ENCODE peak calls at places on chromosomes 4 and X, in ten cellular contexts. D is stimulated activated CD8-positive, alpha-beta memory T cell treated with anti-CD3 and anti-CD28 coated beads, Interleukin-15, amount 100 ng/mL, for 4 hours; X is esophagus squamous epithelium; O is activated CD4-positive, alpha-beta T cell treated with anti-CD3 and anti-CD28 coated beads, Interleukin-2, amount 50 U/mL, for 1 hour; M is neuronal stem cell; N is EH; U is ecto neural progenitor cell; Y is sciatic nerve; I is left lung; H is Caco-2. S is an unnamed sample.

GRCh38 chrX:150291014-150291413 is 72.1 kb upstream of the MAMLD1 start:
- DNase-seq in I (no peak), M (no peak), N (peak; percentile 16), O (no peak), Y (peak; percentile 59), H (no peak), U (peak; percentile 12), X (no peak), D (no peak), S (no peak)

GRCh38 chr4:7226464-7226863 is 34.1 kb downstream of the SORCS2 start:
- DNase-seq in D (no peak), I (no peak), U (peak; percentile 67), M (no peak), H (no peak), O (no peak), Y (no peak), N (no peak), X (no peak), S (no peak)

GRCh38 chr4:7049739-7050138 is 6.6 kb downstream of the TADA2B start:
- DNase-seq in X (no peak), O (no peak), M (no peak), H (no peak), I (no peak), D (no peak), N (no peak), Y (no peak), U (no peak), S (no peak)

GRCh38 chr4:37549003-37549402 is 137.2 kb downstream of the RELL1 start:
- DNase-seq in I (no peak), N (peak; percentile 48), M (no peak), U (no peak), H (no peak), O (no peak), D (no peak), Y (no peak), X (no peak), S (no peak)

GRCh38 chr4:176653406-176654220 is 139.1 kb downstream of the VEGFC start:
- DNase-seq in N (no peak), H (no peak), X (no peak), M (no peak), U (no peak), O (no peak), I (no peak), Y (no peak), D (no peak), S (no peak)

GRCh38 chr4:102501176-102501634 is at the start of gene NFKB1:
- DNase-seq in H (no peak), O (peak; percentile 77), I (peak; percentile 79), N (peak; percentile 86), X (peak; percentile 8), D (peak; percentile 87), U (no peak), M (peak; percentile 65), Y (peak; percentile 81), S (peak; percentile 82)

GRCh38 chr4:165027762-165028402 is 3.9 kb upstream of the TRIM60 start:
- DNase-seq in Y (no peak), M (no peak), X (no peak), H (no peak), N (no peak), O (no peak), D (no peak), U (no peak), I (no peak), S (no peak)

GRCh38 chrX:102546818-102547493 is 30.4 kb upstream of the TMSB15A start:
- DNase-seq in I (no peak), X (no peak), O (peak; percentile 0), U (no peak), D (no peak), M (no peak), N (peak; percentile 0), Y (no peak), H (no peak), S (peak; percentile 27)

GRCh38 chr4:87844476-87844875 is 11.7 kb downstream of the MEPE start:
- DNase-seq in H (no peak), I (no peak), M (no peak), Y (no peak), O (no peak), D (no peak), N (peak; percentile 19), X (no peak), U (no peak), S (no peak)

GRCh38 chr4:153211986-153212720 is 7.9 kb downstream of the TRIM2 start:
- DNase-seq in I (no peak), X (no peak), H (no peak), D (no peak), O (no peak), M (no peak), N (peak; percentile 73), Y (no peak), U (no peak), S (no peak)

GRCh38 chr4:26238426-26238781 is 82.4 kb upstream of the RBPJ start:
- DNase-seq in U (no peak), X (no peak), H (no peak), I (no peak), M (no peak), N (no peak), O (no peak), D (no peak), Y (no peak), S (no peak)

S was measured in GM13976.